ENCODE peak calls at places on chromosomes 12 and 14, in nine cellular contexts. R is psoas muscle, J is body of pancreas, Z is mammary epithelial cell, K is uterus, M is MM.1S, O is pancreas, S is left ventricle myocardium inferior, V is neuronal stem cell. I is an unnamed sample.

GRCh38 chr12:131897875-131898274 is 3.5 kb downstream of the ULK1 start:
- DNase-seq in V (no peak), J (peak), O (peak), S (no peak), Z (no peak), R (no peak), M (no peak), K (no peak), I (no peak)

GRCh38 chr14:76464856-76465255 is 88.9 kb downstream of the ESRRB start:
- DNase-seq in K (no peak), M (no peak), O (no peak), S (no peak), V (no peak), Z (no peak), R (no peak), J (no peak), I (no peak)

GRCh38 chr14:73022051-73022450 is 4.9 kb downstream of the ZFYVE1 start:
- DNase-seq in K (no peak), S (no peak), J (no peak), V (no peak), O (no peak), Z (peak), R (no peak), M (no peak), I (no peak)

GRCh38 chr12:4984344-4984743 is 59.3 kb upstream of the KCNA5 start:
- DNase-seq in R (no peak), J (no peak), Z (no peak), V (no peak), M (no peak), S (no peak), O (no peak), K (no peak), I (no peak)

GRCh38 chr12:86950043-86950838 is 694.0 kb upstream of the MGAT4C start:
- DNase-seq in Z (no peak), S (no peak), R (no peak), J (no peak), O (no peak), V (no peak), M (no peak), K (no peak), I (no peak)

GRCh38 chr12:107404981-107405380 is 280.6 kb upstream of the PWP1 start:
- DNase-seq in Z (peak), J (no peak), K (no peak), R (no peak), M (peak), V (no peak), O (no peak), S (no peak), I (peak)

GRCh38 chr12:122545855-122546254 is 18.8 kb downstream of the KNTC1 start:
- DNase-seq in S (no peak), K (no peak), V (no peak), Z (no peak), R (no peak), J (no peak), M (no peak), O (no peak), I (no peak)

GRCh38 chr12:46473634-46474201 is 101.1 kb upstream of the SLC38A2 start:
- DNase-seq in V (no peak), M (no peak), S (peak), O (no peak), R (peak), Z (peak), K (peak), J (peak), I (peak)

GRCh38 chr12:84994436-84994835 is 41.6 kb downstream of the TSPAN19 start:
- DNase-seq in J (no peak), Z (no peak), O (no peak), M (peak), V (no peak), S (no peak), R (no peak), K (no peak), I (no peak)

GRCh38 chr12:99984271-99985128 is at the start of gene ANKS1B:
- DNase-seq in S (peak), J (peak), Z (peak), V (peak), K (peak), R (peak), M (peak), O (peak), I (peak)

DNA sequence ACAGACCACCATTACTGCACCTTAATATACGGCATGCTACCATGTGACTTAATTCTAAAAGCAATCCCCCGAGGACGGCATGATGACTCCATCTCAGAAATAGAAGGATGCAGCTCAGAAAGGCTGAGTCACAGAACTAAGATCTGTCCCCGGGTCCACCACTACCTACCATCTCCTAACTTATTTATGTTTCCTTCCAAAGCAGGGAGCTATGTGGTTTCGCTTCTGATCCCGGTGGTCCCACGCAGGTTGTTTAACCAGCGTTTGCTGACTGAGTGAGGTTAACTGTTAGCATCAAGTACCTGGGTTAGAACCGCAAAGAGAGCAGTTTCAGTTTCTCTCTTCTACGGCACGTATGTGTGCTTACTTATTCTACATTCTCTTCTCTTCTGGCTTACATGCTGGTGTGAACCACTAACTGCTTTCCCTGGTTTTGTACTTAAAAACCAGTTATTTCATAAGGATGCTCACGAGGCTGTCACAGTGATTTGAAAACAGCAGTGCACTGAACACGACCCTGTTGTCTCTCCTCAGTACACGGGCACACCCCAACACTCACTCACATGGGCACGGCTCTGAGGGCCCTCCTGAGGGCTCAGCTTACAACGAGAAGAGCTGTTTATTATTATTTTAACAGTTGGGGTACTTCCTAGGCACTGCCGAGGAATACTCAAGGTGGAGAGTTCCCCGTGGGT is 66.7 kb downstream of the CCDC88C start:
- DNase-seq in O (no peak), K (no peak), Z (no peak), V (no peak), M (peak), J (no peak), S (no peak), R (no peak), I (no peak)
- H3K27ac ChIP-seq in O (no peak), K (no peak), Z (no peak), V (no peak), M (peak), J (no peak), S (peak), R (no peak), I (no peak)

GRCh38 chr12:96454396-96454795 is 35.0 kb upstream of the CFAP54 start:
- DNase-seq in M (no peak), J (no peak), S (no peak), V (no peak), O (no peak), R (no peak), Z (peak), K (no peak), I (peak)
- H3K27ac ChIP-seq in M (no peak), J (no peak), S (no peak), V (no peak), O (no peak), R (no peak), Z (peak), K (no peak), I (no peak)

GRCh38 chr12:12975322-12976077 is 23.5 kb upstream of the GPRC5D start:
- DNase-seq in S (no peak), M (peak), O (no peak), Z (peak), R (no peak), V (no peak), K (no peak), J (no peak), I (peak)

GRCh38 chr12:12974211-12974610 is 22.2 kb upstream of the GPRC5D start:
- DNase-seq in K (no peak), J (no peak), O (no peak), M (no peak), V (no peak), Z (no peak), R (no peak), S (no peak), I (no peak)

GRCh38 chr12:12977231-12977630 is 22.8 kb downstream of the HEBP1 start:
- DNase-seq in J (no peak), K (no peak), V (no peak), O (no peak), Z (no peak), R (no peak), S (no peak), M (no peak), I (no peak)

GRCh38 chr12:12979151-12979550 is 20.9 kb downstream of the HEBP1 start:
- DNase-seq in V (no peak), K (no peak), R (no peak), Z (no peak), J (no peak), M (no peak), O (no peak), S (no peak), I (peak)

GRCh38 chr12:12976366-12976765 is 23.7 kb downstream of the HEBP1 start:
- DNase-seq in Z (peak), R (no peak), V (no peak), M (no peak), J (no peak), K (peak), S (no peak), O (no peak), I (peak)
- H3K27ac ChIP-seq in Z (peak), R (peak), V (no peak), M (no peak), J (no peak), K (peak), S (peak), O (no peak), I (peak)

DNA sequence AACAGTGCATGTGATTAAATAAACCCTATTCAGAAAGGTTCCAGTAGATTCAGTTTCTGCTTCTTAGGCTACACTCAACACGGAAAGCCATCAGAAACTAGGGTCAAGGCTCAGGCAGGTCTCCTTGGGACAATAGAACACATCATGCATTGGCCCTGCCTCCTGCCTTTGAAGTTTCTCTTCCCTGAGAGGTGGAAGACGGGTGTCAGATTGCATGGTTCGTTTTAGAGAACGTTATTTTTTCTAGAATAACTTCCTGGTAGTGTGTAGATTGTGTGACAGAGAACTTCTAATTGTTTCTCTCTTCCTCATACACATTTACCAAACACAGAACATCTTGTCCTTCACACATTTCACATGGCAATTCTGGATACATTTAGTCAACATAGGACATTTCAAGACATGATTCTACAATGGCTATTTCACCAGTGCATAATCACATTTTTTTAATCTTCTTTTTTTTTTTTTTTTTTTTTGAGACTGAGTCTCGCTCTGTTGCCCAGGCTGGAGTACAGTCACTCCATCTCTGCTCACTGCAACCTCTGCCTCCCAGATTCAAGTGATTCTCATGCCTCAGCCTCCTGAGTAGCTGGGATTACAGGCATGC is 106.6 kb upstream of the AMN1 start:
- DNase-seq in Z (no peak), M (no peak), O (no peak), K (no peak), R (no peak), S (no peak), V (no peak), J (no peak), I (no peak)
- H3K27ac ChIP-seq in Z (no peak), M (no peak), O (no peak), K (no peak), R (no peak), S (no peak), V (no peak), J (no peak), I (no peak)

DNA sequence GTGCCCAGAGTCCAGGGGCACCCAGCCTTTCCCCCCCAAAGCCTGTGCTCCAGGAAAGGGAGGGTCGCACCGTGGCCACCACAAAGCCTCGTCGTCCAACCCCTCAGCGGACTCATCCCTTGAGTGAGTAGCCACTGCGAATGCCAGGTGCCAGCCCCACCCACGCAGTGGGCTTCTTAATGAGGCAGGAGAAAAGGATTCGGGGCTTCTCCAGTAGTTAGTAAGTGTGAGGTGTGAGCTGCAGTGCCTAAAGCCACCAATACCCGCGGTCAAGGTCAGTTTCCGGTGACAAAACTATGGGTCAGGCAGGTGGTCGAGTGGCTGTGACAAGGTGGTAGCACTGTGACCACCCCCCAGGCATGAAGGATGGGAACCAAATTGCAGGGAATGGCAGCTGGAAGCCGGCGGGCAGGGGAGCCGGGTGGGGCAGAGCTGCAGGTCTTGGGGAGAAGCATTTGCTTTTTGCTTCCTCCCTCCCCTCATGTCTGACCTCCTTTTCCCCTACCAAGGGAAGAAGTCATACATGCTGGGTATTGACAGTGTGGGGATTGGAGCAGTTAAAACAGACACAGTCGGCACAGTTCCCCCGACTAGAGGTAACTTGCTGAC is 8.0 kb downstream of the RAN start:
- DNase-seq in M (no peak), K (no peak), Z (no peak), O (no peak), S (no peak), R (no peak), V (no peak), J (no peak), I (peak)
- H3K27ac ChIP-seq in M (peak), K (no peak), Z (no peak), O (no peak), S (no peak), R (no peak), V (no peak), J (no peak), I (no peak)

GRCh38 chr12:119713551-119714031 is 45.7 kb downstream of the PRKAB1 start:
- DNase-seq in V (no peak), M (no peak), J (peak), R (no peak), S (no peak), O (no peak), Z (no peak), K (no peak), I (no peak)
- H3K27ac ChIP-seq in V (no peak), M (no peak), J (no peak), R (no peak), S (no peak), O (no peak), Z (no peak), K (no peak), I (no peak)

DNA sequence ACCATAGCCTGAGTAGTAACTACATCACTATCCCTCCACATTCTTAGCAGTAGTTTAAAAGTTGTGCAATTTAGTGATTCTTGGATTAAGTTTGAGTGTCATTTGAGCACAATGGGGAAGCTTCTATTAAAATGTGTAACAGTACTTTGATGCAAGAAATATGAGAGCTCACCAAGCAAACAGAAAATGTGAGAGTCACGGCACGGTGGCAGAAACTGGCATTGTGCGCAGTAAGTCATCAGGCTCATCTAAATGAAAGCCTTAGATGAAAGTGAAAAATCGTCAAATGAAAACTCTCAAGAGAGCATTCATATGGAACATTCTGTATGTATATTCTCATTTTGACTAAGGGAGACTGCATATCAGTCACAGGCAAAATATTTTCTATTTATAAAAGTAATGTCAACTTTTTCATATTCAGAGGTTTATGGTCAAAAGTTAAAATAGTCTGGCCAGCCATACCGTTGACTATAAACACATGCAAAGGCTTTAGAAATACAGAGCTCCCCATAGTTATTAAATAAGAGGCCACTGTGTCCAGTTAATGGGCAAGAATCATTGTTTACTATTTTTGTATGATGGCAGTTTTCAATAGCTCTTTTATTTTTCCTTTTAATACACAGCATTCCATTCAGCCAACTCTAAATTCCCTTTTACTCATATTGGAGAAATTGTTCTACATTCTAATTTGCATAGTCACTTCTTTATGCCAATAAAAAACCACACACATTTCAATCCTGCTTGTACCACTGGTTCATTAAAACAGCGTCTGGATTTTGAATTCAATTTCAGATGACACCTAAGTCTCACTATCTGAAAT is 167.9 kb downstream of the PRKD1 start:
- DNase-seq in S (no peak), V (no peak), R (no peak), J (no peak), M (no peak), K (no peak), Z (no peak), O (no peak), I (peak)
- H3K27ac ChIP-seq in S (no peak), V (no peak), R (no peak), J (no peak), M (no peak), K (no peak), Z (no peak), O (no peak), I (no peak)

GRCh38 chr12:118346895-118347294 is 25.8 kb downstream of the TAOK3 start:
- DNase-seq in M (no peak), Z (no peak), R (no peak), J (no peak), V (no peak), S (no peak), K (no peak), O (no peak), I (no peak)
- H3K27ac ChIP-seq in M (no peak), Z (no peak), R (no peak), J (no peak), V (no peak), S (no peak), K (no peak), O (no peak), I (no peak)

GRCh38 chr12:96375173-96375572 is 25.1 kb downstream of the CDK17 start:
- DNase-seq in V (no peak), O (no peak), R (no peak), J (no peak), K (no peak), S (no peak), M (no peak), Z (no peak), I (no peak)

GRCh38 chr12:96378319-96378718 is 21.9 kb downstream of the CDK17 start:
- DNase-seq in Z (no peak), O (no peak), K (no peak), J (no peak), R (no peak), M (no peak), S (no peak), V (no peak), I (no peak)

GRCh38 chr12:96376865-96377264 is 23.4 kb downstream of the CDK17 start:
- DNase-seq in K (no peak), S (no peak), O (no peak), M (peak), V (no peak), J (no peak), R (no peak), Z (no peak), I (no peak)

GRCh38 chr12:96371787-96372699 is 28.2 kb downstream of the CDK17 start:
- DNase-seq in R (no peak), Z (no peak), O (no peak), M (no peak), V (no peak), K (no peak), J (no peak), S (no peak), I (peak)

DNA sequence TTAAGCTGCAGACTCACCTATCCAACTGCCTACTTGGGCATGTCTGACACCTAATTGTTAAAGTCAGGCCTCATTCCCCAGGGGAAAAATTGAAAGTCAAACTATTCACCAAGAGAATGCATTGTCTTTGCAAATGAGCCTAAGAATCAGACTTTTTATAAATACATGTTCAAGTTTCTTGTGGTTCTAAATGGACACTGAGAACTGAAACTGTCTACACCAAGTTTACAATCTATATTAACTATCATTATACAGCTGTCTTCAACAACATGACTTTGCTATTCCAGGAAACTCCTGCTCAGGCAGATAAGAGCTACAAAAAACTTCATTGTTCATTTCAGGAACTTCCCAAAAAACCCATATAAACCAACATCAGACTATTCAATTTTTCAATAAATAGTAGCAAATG is 24.4 kb downstream of the CDK17 start:
- DNase-seq in R (no peak), S (no peak), M (peak), J (no peak), Z (no peak), V (no peak), O (no peak), K (no peak), I (no peak)
- H3K27ac ChIP-seq in R (no peak), S (peak), M (peak), J (no peak), Z (no peak), V (no peak), O (no peak), K (peak), I (no peak)